ENCODE peak calls at places on chromosomes 4 and X, in four cellular contexts. B is ecto neural progenitor cell, P is Kasumi-1, W is NCI-H1092. N is an unnamed sample.

GRCh38 chrX:49166914-49167739 is 4.6 kb downstream of the MAGIX start:
- DNase-seq in B (no peak), P (peak), W (peak), N (peak)

GRCh38 chr4:168724960-168725359 is 228.1 kb downstream of the PALLD start:
- DNase-seq in B (no peak), P (no peak), W (no peak), N (no peak)

GRCh38 chr4:162683659-162684370 is 482.9 kb downstream of the NAF1 start:
- DNase-seq in B (no peak), P (no peak), W (no peak), N (no peak)

GRCh38 chr4:90357117-90357710 is 230.0 kb downstream of the CCSER1 start:
- DNase-seq in B (no peak), P (peak), W (peak), N (no peak)

GRCh38 chr4:24736066-24736465 is 59.3 kb upstream of the SOD3 start:
- DNase-seq in B (no peak), P (no peak), W (no peak), N (no peak)

GRCh38 chrX:45771560-45772340 is 571.1 kb upstream of the DIPK2B start:
- DNase-seq in B (no peak), P (peak), W (no peak), N (no peak)

GRCh38 chrX:31099536-31100090 is 27.8 kb upstream of the FTHL17 start:
- DNase-seq in B (no peak), P (peak), W (no peak), N (no peak)

GRCh38 chrX:56785442-56785841 is 56.4 kb downstream of the NBDY start:
- DNase-seq in B (no peak), P (no peak), W (no peak), N (no peak)

GRCh38 chrX:125205918-125206665 is 113.6 kb upstream of the TEX13C start:
- DNase-seq in B (peak), P (peak), W (no peak), N (peak)

GRCh38 chr4:41360911-41361830 is 104.4 kb downstream of the UCHL1 start:
- DNase-seq in B (peak), P (no peak), W (peak), N (peak)

GRCh38 chr4:98659741-98660507 is 1.5 kb upstream of the TSPAN5 start:
- DNase-seq in B (no peak), P (no peak), W (no peak), N (no peak)

GRCh38 chr4:3207531-3208037 is 41.4 kb upstream of the MSANTD1 start:
- DNase-seq in B (no peak), P (no peak), W (no peak), N (no peak)

GRCh38 chrX:87403551-87403950 is 114.1 kb upstream of the KLHL4 start:
- DNase-seq in B (no peak), P (no peak), W (no peak), N (no peak)

GRCh38 chr4:41070516-41071281 is 143.6 kb downstream of the APBB2 start:
- DNase-seq in B (no peak), P (no peak), W (no peak), N (no peak)

GRCh38 chr4:121165206-121165605 is 1.1 kb upstream of the TNIP3 start:
- DNase-seq in B (no peak), P (no peak), W (no peak), N (no peak)

GRCh38 chr4:41512139-41512538 is 25.8 kb upstream of the LIMCH1 start:
- DNase-seq in B (no peak), P (no peak), W (no peak), N (no peak)

GRCh38 chrX:153937056-153937455 is 2.2 kb upstream of the NAA10 start:
- DNase-seq in B (no peak), P (no peak), W (no peak), N (no peak)

GRCh38 chr4:4575284-4576211 is 33.7 kb upstream of the STX18 start:
- DNase-seq in B (peak), P (peak), W (peak), N (peak)

GRCh38 chr4:56288663-56289062 is 98.6 kb downstream of the AASDH start:
- DNase-seq in B (no peak), P (no peak), W (no peak), N (no peak)

GRCh38 chrX:133375558-133376340 is 39.5 kb downstream of the GPC4 start:
- DNase-seq in B (no peak), P (no peak), W (no peak), N (no peak)

GRCh38 chr4:142707397-142707796 is 138.7 kb downstream of the INPP4B start:
- DNase-seq in B (no peak), P (peak), W (no peak), N (no peak)

GRCh38 chr4:52051615-52052474 is 741 bp downstream of the SPATA18 start:
- DNase-seq in B (peak), P (no peak), W (no peak), N (peak)

GRCh38 chr4:163217505-163217904 is 50.8 kb upstream of the NAF1 start:
- DNase-seq in B (no peak), P (no peak), W (no peak), N (no peak)

GRCh38 chrX:19373034-19373891 is 29.5 kb downstream of the PDHA1 start:
- DNase-seq in B (peak), P (no peak), W (no peak), N (no peak)

GRCh38 chr4:2802618-2803531 is 10.0 kb downstream of the SH3BP2 start:
- DNase-seq in B (no peak), P (no peak), W (no peak), N (no peak)

GRCh38 chr4:159055851-159056250 is 47.0 kb upstream of the RAPGEF2 start:
- DNase-seq in B (no peak), P (no peak), W (no peak), N (no peak)

GRCh38 chr4:42555828-42556227 is 101.1 kb downstream of the ATP8A1 start:
- DNase-seq in B (no peak), P (no peak), W (no peak), N (no peak)

GRCh38 chr4:74531952-74532794 is 87.2 kb downstream of the AREG start:
- DNase-seq in B (peak), P (peak), W (peak), N (peak)

GRCh38 chrX:53018627-53019026 is 30.0 kb upstream of the GPR173 start:
- DNase-seq in B (no peak), P (no peak), W (no peak), N (no peak)

GRCh38 chr4:18100657-18101056 is 79.1 kb upstream of the LCORL start:
- DNase-seq in B (no peak), P (no peak), W (no peak), N (no peak)

GRCh38 chrX:100449696-100450606 is 39.9 kb upstream of the PCDH19 start:
- DNase-seq in B (no peak), P (peak), W (no peak), N (no peak)

GRCh38 chrX:14056201-14056600 is 26.5 kb upstream of the GEMIN8 start:
- DNase-seq in B (no peak), P (no peak), W (no peak), N (no peak)

GRCh38 chrX:20224814-20225487 is 41.8 kb downstream of the RPS6KA3 start:
- DNase-seq in B (no peak), P (no peak), W (no peak), N (no peak)

GRCh38 chrX:110741213-110741796 is 54.3 kb downstream of the CHRDL1 start:
- DNase-seq in B (no peak), P (no peak), W (no peak), N (no peak)

GRCh38 chr4:114052227-114052626 is 72.8 kb upstream of the ARSJ start:
- DNase-seq in B (no peak), P (no peak), W (no peak), N (no peak)

GRCh38 chr4:130214268-130214667 is 1118.3 kb downstream of the C4orf33 start:
- DNase-seq in B (no peak), P (no peak), W (no peak), N (no peak)

GRCh38 chr4:8215001-8215427 is 15.9 kb downstream of the SH3TC1 start:
- DNase-seq in B (no peak), P (no peak), W (peak), N (peak)

GRCh38 chr4:52982246-52982950 is 120.3 kb downstream of the RASL11B start:
- DNase-seq in B (no peak), P (peak), W (peak), N (peak)

GRCh38 chr4:128177376-128177959 is 110.1 kb downstream of the PGRMC2 start:
- DNase-seq in B (no peak), P (peak), W (no peak), N (no peak)

GRCh38 chr4:88211473-88212252 is 53.2 kb upstream of the ABCG2 start:
- DNase-seq in B (peak), P (peak), W (peak), N (peak)

N was measured in NCI-H146.